ENCODE peak calls at places on chromosomes 2 and 18, in six cellular contexts. C, R, D, P, V and E are unnamed samples.
A peak's percentile ranks its signal among the peaks of the same experiment; 100 is the strongest.

GRCh38 chr2:54634012-54634411 is 89.5 kb upstream of the EML6 start:
- DNase-seq in C (no peak), R (no peak), D (no peak), P (no peak), V (no peak), E (no peak)

GRCh38 chr18:8499810-8500663 is 109.2 kb upstream of the RAB12 start:
- DNase-seq in C (no peak), V (peak; percentile 47), P (no peak), D (no peak), R (no peak), E (no peak)

GRCh38 chr18:46660955-46661749 is 4.1 kb upstream of the LOXHD1 start:
- DNase-seq in C (no peak), V (no peak), R (no peak), D (no peak), P (peak; percentile 4), E (no peak)

GRCh38 chr2:232772540-232772939 is 3.8 kb downstream of the KCNJ13 start:
- DNase-seq in V (no peak), C (no peak), P (no peak), R (no peak), D (no peak), E (no peak)

GRCh38 chr18:26435415-26436095 is 112.8 kb downstream of the KCTD1 start:
- DNase-seq in C (no peak), D (no peak), P (no peak), V (no peak), R (no peak), E (no peak)

GRCh38 chr2:202529389-202529788 is 105.4 kb upstream of the FAM117B start:
- DNase-seq in V (no peak), P (no peak), C (no peak), D (no peak), R (no peak), E (no peak)

GRCh38 chr2:237697586-237698337 is 70.4 kb downstream of the LRRFIP1 start:
- DNase-seq in V (no peak), C (no peak), P (no peak), R (no peak), D (no peak), E (no peak)

GRCh38 chr2:36478999-36479398 is 119.0 kb downstream of the FEZ2 start:
- DNase-seq in R (no peak), D (no peak), V (no peak), C (no peak), P (no peak), E (no peak)

GRCh38 chr2:179049546-179050311 is at the start of gene CCDC141:
- DNase-seq in C (no peak), V (no peak), D (peak; percentile 10), P (peak; percentile 32), R (no peak), E (no peak)

GRCh38 chr2:176088048-176088936 is 4.2 kb upstream of the HOXD13 start:
- DNase-seq in C (no peak), P (peak; percentile 40), R (no peak), V (no peak), D (peak; percentile 59), E (peak; percentile 36)

GRCh38 chr2:145323512-145323911 is 803.6 kb upstream of the ZEB2 start:
- DNase-seq in D (no peak), C (no peak), R (no peak), P (no peak), V (no peak), E (no peak)

GRCh38 chr2:69798909-69799526 is 30.4 kb upstream of the GMCL1 start:
- DNase-seq in C (no peak), R (no peak), D (no peak), V (no peak), P (no peak), E (no peak)

GRCh38 chr2:42224422-42225067 is 55.4 kb downstream of the EML4 start:
- DNase-seq in P (no peak), C (no peak), D (no peak), V (no peak), R (no peak), E (no peak)

DNA sequence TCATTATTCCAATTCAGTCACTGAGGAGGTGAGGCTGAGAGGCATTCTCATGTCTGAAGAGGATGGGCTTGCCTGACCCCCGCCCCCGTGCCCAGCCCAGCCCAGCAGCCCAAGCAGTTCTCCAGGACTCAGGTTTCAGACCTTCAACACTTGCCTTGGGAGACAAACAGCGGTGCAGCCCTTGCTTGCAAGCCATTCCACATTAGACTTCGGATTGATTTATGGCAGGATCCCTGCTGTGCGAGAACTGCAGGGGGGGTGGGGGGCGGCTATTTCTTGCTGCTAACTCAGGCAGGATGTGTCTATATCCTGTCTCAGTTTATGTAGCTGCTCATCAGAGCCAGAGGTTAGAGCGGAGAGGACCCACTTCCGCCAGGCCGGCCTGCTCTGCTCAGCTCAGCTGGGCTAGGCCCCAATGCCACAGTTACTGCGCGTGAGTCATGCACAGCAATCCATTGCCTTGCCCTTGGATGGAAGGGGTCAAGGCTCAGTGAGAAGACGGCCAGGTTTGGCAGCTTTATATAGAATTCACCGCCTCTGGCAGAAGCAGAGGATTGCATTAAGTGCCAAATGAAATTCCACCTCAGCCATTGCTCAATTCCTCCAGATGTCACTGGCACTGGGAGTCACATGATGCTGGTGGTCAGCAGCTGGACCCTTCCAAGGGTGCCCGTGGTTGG is 1.8 kb downstream of the GYPC start:
- DNase-seq in C (no peak), V (peak; percentile 94), P (no peak), D (peak; percentile 77), R (peak; percentile 90), E (peak; percentile 41)
- TF ChIP-seq CTCF in C (no peak), V (no peak), P (no peak), D (no peak), R (peak; percentile 30), E (no peak)

GRCh38 chr2:52936029-52936428 is 831.6 kb upstream of the CHAC2 start:
- DNase-seq in P (no peak), R (no peak), C (no peak), V (no peak), D (no peak), E (no peak)

GRCh38 chr2:52934920-52935640 is 832.5 kb upstream of the CHAC2 start:
- DNase-seq in P (no peak), R (no peak), V (no peak), C (no peak), D (no peak), E (no peak)

GRCh38 chr2:52931660-52932059 is 835.9 kb upstream of the CHAC2 start:
- DNase-seq in D (no peak), R (no peak), P (no peak), C (no peak), V (no peak), E (no peak)

GRCh38 chr2:52933878-52934277 is 833.7 kb upstream of the CHAC2 start:
- DNase-seq in C (no peak), D (no peak), V (no peak), R (no peak), P (no peak), E (no peak)

DNA sequence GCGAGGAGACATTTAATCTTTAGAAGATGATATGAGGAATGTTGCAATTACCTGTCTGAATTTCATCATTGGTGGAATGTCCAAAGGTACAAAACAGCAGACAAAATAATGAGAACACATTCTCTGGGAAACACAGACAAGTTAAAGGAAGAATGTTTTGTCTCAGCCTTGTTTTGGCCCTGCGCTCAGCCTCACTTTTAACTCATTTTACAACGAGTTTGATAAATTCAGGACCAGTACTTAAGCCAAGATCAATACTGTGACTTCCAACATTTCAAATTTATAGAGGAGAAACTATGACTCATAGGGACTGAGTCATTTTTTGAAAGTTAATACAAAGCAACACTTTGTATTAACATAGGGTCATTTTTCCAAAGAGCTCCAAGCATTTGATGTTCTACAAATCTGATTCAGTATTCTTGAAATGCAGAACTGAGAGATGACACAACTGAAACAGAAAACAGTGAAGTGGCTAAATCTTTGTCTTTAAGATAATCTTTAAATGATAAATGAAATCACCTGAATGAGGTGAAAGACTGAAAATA is 833.2 kb upstream of the CHAC2 start:
- DNase-seq in V (no peak), P (peak; percentile 2), D (no peak), R (no peak), C (no peak), E (no peak)
- TF ChIP-seq EP300 in V (no peak), P (no peak), D (no peak), R (no peak), C (no peak), E (no peak)

DNA sequence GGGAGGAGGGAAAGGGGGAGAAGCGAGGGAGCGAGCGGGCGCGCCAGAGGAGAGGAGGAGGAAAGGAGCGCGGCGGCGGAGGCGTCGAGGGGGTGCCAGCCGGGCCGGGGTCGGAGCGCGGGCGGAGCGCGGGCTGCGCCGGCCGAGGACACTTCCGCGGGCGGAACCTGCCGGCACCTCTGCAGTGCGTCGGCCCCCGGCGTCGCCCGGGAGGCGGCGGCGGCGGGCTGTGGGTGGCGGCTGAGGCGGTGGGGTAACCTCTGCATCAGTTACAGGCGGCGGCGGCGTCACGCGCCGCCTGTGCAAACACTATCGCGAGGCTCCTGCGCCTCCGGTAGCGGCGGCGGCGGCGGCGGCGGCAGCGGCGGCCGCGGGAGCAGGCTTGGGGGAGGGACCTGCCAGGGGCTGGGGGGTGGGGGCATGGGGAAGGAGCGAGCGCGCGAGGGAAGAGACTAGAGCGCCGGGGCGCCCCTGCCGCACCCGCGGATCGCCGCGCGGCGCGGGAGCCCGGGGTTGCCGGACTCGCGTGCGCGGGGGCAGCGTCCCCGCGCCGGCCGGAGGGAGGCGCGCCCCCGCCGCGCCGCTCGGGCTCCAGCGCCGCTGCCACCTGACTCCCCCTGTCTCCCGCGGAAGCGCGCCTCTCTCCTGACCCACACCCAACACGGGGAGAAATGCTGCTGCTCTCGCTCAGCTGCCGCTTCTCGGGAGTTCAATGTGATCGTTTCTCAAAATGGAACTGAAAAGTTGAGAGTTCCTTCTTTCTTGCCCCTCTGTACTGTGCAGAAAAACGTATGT is at the start of gene TLK1:
- DNase-seq in R (peak; percentile 75), C (peak; percentile 77), V (peak; percentile 91), D (peak; percentile 83), P (peak; percentile 73), E (peak; percentile 40)
- TF ChIP-seq CTCF in R (no peak), C (peak; percentile 14), V (no peak), D (peak; percentile 7), P (peak; percentile 15), E (no peak)

DNA sequence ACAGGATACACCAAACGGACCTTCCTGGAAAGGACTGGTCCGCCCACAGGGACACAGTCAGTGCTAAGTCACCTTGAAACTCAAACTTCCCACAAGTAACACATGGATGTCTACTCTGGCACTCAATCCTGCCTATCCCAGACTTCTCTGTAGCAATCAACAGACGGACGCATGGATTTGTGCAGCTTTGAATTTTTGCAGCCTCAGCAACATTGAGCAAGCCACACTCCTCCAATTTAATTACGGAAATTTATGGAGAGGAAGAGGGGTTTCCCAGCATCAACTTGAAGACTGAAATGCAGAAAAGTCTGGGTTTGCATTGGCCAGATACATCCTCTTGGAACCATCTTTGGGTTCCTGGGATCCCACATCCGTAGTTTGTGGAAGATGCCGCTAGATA is 26.2 kb downstream of the DNER start:
- DNase-seq in C (no peak), D (no peak), V (no peak), P (no peak), R (no peak), E (no peak)
- TF ChIP-seq EP300 in C (no peak), D (no peak), V (no peak), P (no peak), R (no peak), E (no peak)

GRCh38 chr2:217147751-217148318 is 288.0 kb upstream of the TNP1 start:
- DNase-seq in R (no peak), P (no peak), D (no peak), V (no peak), C (no peak), E (no peak)

GRCh38 chr2:217138284-217138683 is 278.4 kb upstream of the TNP1 start:
- DNase-seq in V (no peak), D (no peak), R (no peak), P (no peak), C (no peak), E (no peak)

GRCh38 chr2:217142649-217143266 is 282.9 kb upstream of the TNP1 start:
- DNase-seq in D (peak; percentile 10), V (no peak), P (peak; percentile 38), R (no peak), C (no peak), E (no peak)
- TF ChIP-seq CTCF in D (peak; percentile 39), V (no peak), P (peak; percentile 76), R (no peak), C (peak; percentile 46), E (no peak)

GRCh38 chr2:161209902-161210301 is 49.7 kb downstream of the TANK start:
- DNase-seq in D (no peak), P (no peak), V (no peak), C (no peak), R (no peak), E (no peak)
- TF ChIP-seq EP300 in D (no peak), P (no peak), V (no peak), C (no peak), R (no peak), E (no peak)